ENCODE peak calls at places on chromosome 11, in five cellular contexts. U is effector CD8-positive, alpha-beta T cell; B is mucosa of gallbladder; I is psoas muscle; P is activated CD4-positive, alpha-beta T cell treated with anti-CD3 and anti-CD28 coated beads, Interleukin-2, amount 50 U/mL, for 1 hour. M is an unnamed sample.

GRCh38 chr11:79116600-79116999 is 324.2 kb downstream of the TENM4 start:
- DNase-seq in U (no peak), B (no peak), I (no peak), P (no peak), M (no peak)

GRCh38 chr11:1937616-1938342 is 9.4 kb upstream of the MRPL23 start:
- DNase-seq in U (no peak), B (no peak), I (peak), P (no peak), M (peak)

GRCh38 chr11:134342572-134343340 is 11.0 kb downstream of the GLB1L2 start:
- DNase-seq in U (no peak), B (peak), I (no peak), P (no peak), M (no peak)

GRCh38 chr11:84345597-84345996 is 1059.4 kb upstream of the CCDC90B start:
- DNase-seq in U (no peak), B (no peak), I (no peak), P (no peak), M (no peak)

GRCh38 chr11:40384991-40385390 is 1074.5 kb downstream of the LRRC4C start:
- DNase-seq in U (no peak), B (no peak), I (no peak), P (no peak), M (no peak)

GRCh38 chr11:109015283-109015682 is 350.4 kb downstream of the DDX10 start:
- DNase-seq in U (no peak), B (no peak), I (no peak), P (no peak), M (no peak)

GRCh38 chr11:75811485-75811884 is 3.5 kb upstream of the UVRAG start:
- DNase-seq in U (no peak), B (no peak), I (no peak), P (no peak), M (no peak)

GRCh38 chr11:86588566-86589090 is 83.8 kb downstream of the ME3 start:
- DNase-seq in U (no peak), B (no peak), I (no peak), P (no peak), M (no peak)

GRCh38 chr11:73570415-73571114 is 27.3 kb downstream of the FAM168A start:
- DNase-seq in U (no peak), B (no peak), I (no peak), P (no peak), M (no peak)

GRCh38 chr11:69311767-69312385 is 17.9 kb downstream of the MYEOV start:
- DNase-seq in U (no peak), B (no peak), I (no peak), P (no peak), M (no peak)

GRCh38 chr11:126114486-126115252 is 52.0 kb upstream of the CDON start:
- DNase-seq in U (no peak), B (no peak), I (no peak), P (no peak), M (no peak)

GRCh38 chr11:130425156-130425555 is 3.3 kb downstream of the ADAMTS8 start:
- DNase-seq in U (no peak), B (no peak), I (no peak), P (no peak), M (no peak)

GRCh38 chr11:32056445-32056844 is 34.4 kb upstream of the RCN1 start:
- DNase-seq in U (no peak), B (no peak), I (no peak), P (no peak), M (no peak)

GRCh38 chr11:104609297-104609696 is 289.0 kb downstream of the CASP12 start:
- DNase-seq in U (no peak), B (peak), I (no peak), P (peak), M (peak)

GRCh38 chr11:12993626-12994025 is 15.5 kb upstream of the RASSF10 start:
- DNase-seq in U (no peak), B (no peak), I (no peak), P (no peak), M (no peak)

GRCh38 chr11:35463211-35463810 is 44.0 kb upstream of the SLC1A2 start:
- DNase-seq in U (no peak), B (no peak), I (no peak), P (no peak), M (no peak)

GRCh38 chr11:9859491-9860305 is 195.8 kb downstream of the SWAP70 start:
- DNase-seq in U (no peak), B (no peak), I (no peak), P (no peak), M (no peak)

GRCh38 chr11:5476184-5476819 is 12.2 kb upstream of the OR52D1 start:
- DNase-seq in U (peak), B (peak), I (no peak), P (peak), M (no peak)

GRCh38 chr11:121063728-121064127 is 37.3 kb upstream of the TECTA start:
- DNase-seq in U (no peak), B (no peak), I (no peak), P (no peak), M (no peak)

GRCh38 chr11:44835979-44836378 is 109.2 kb downstream of the TSPAN18 start:
- DNase-seq in U (no peak), B (no peak), I (no peak), P (no peak), M (no peak)

GRCh38 chr11:9002920-9003572 is 755 bp downstream of the NRIP3 start:
- DNase-seq in U (no peak), B (no peak), I (no peak), P (no peak), M (no peak)

GRCh38 chr11:111077938-111078337 is 167.6 kb upstream of the POU2AF2 start:
- DNase-seq in U (no peak), B (no peak), I (no peak), P (no peak), M (no peak)

GRCh38 chr11:95451682-95452081 is 220.7 kb upstream of the SESN3 start:
- DNase-seq in U (no peak), B (no peak), I (no peak), P (no peak), M (no peak)